ENCODE peak calls at places on chromosomes 1 and 21, in eight cellular contexts. One of them, this sample, is unnamed.

GRCh38 chr1:110328700-110329099 is 10.5 kb upstream of the RBM15 start:
- DNase-seq in stomach: no peak
- DNase-seq in mesenteric fat pad: no peak
- DNase-seq in T-helper 2 cell: no peak
- DNase-seq in fibroblast of mammary gland: no peak
- DNase-seq in stimulated activated CD4-positive, alpha-beta T cell treated with anti-CD3 and anti-CD28 coated beads, TNF-alpha, amount 100 ng/mL, for 48 hours: no peak
- DNase-seq in epithelial cell of esophagus: no peak
- DNase-seq in BE2C: no peak
- DNase-seq in this sample: no peak

GRCh38 chr1:110243146-110243545 is 33.0 kb downstream of the KCNC4 start:
- DNase-seq in stomach: no peak
- DNase-seq in mesenteric fat pad: no peak
- DNase-seq in T-helper 2 cell: no peak
- DNase-seq in fibroblast of mammary gland: no peak
- DNase-seq in stimulated activated CD4-positive, alpha-beta T cell treated with anti-CD3 and anti-CD28 coated beads, TNF-alpha, amount 100 ng/mL, for 48 hours: no peak
- DNase-seq in epithelial cell of esophagus: no peak
- DNase-seq in BE2C: no peak
- DNase-seq in this sample: no peak

GRCh38 chr1:112196731-112197130 is 199.3 kb upstream of the CTTNBP2NL start:
- DNase-seq in stomach: no peak
- DNase-seq in mesenteric fat pad: no peak
- DNase-seq in T-helper 2 cell: no peak
- DNase-seq in fibroblast of mammary gland: peak
- DNase-seq in stimulated activated CD4-positive, alpha-beta T cell treated with anti-CD3 and anti-CD28 coated beads, TNF-alpha, amount 100 ng/mL, for 48 hours: no peak
- DNase-seq in epithelial cell of esophagus: peak
- DNase-seq in BE2C: no peak
- DNase-seq in this sample: no peak

GRCh38 chr1:1166642-1167415 is 6.9 kb upstream of the TTLL10 start:
- DNase-seq in stomach: no peak
- DNase-seq in mesenteric fat pad: no peak
- DNase-seq in T-helper 2 cell: no peak
- DNase-seq in fibroblast of mammary gland: no peak
- DNase-seq in stimulated activated CD4-positive, alpha-beta T cell treated with anti-CD3 and anti-CD28 coated beads, TNF-alpha, amount 100 ng/mL, for 48 hours: no peak
- DNase-seq in epithelial cell of esophagus: no peak
- DNase-seq in BE2C: no peak
- DNase-seq in this sample: no peak

GRCh38 chr1:201517631-201518030 is 10.7 kb upstream of the CSRP1 start:
- DNase-seq in stomach: no peak
- DNase-seq in mesenteric fat pad: no peak
- DNase-seq in T-helper 2 cell: no peak
- DNase-seq in fibroblast of mammary gland: no peak
- DNase-seq in stimulated activated CD4-positive, alpha-beta T cell treated with anti-CD3 and anti-CD28 coated beads, TNF-alpha, amount 100 ng/mL, for 48 hours: no peak
- DNase-seq in epithelial cell of esophagus: peak
- DNase-seq in BE2C: no peak
- DNase-seq in this sample: no peak

GRCh38 chr1:24417681-24418080 is 2.1 kb downstream of the NIPAL3 start:
- DNase-seq in stomach: no peak
- DNase-seq in mesenteric fat pad: no peak
- DNase-seq in T-helper 2 cell: no peak
- DNase-seq in fibroblast of mammary gland: no peak
- DNase-seq in stimulated activated CD4-positive, alpha-beta T cell treated with anti-CD3 and anti-CD28 coated beads, TNF-alpha, amount 100 ng/mL, for 48 hours: no peak
- DNase-seq in epithelial cell of esophagus: peak
- DNase-seq in BE2C: no peak
- DNase-seq in this sample: no peak

GRCh38 chr1:25003457-25004190 is 73.5 kb upstream of the RUNX3 start:
- DNase-seq in stomach: no peak
- DNase-seq in mesenteric fat pad: no peak
- DNase-seq in T-helper 2 cell: no peak
- DNase-seq in fibroblast of mammary gland: peak
- DNase-seq in stimulated activated CD4-positive, alpha-beta T cell treated with anti-CD3 and anti-CD28 coated beads, TNF-alpha, amount 100 ng/mL, for 48 hours: no peak
- DNase-seq in epithelial cell of esophagus: no peak
- DNase-seq in BE2C: no peak
- DNase-seq in this sample: no peak

GRCh38 chr1:237171564-237172485 is 129.8 kb downstream of the RYR2 start:
- DNase-seq in stomach: no peak
- DNase-seq in mesenteric fat pad: no peak
- DNase-seq in T-helper 2 cell: no peak
- DNase-seq in fibroblast of mammary gland: no peak
- DNase-seq in stimulated activated CD4-positive, alpha-beta T cell treated with anti-CD3 and anti-CD28 coated beads, TNF-alpha, amount 100 ng/mL, for 48 hours: no peak
- DNase-seq in epithelial cell of esophagus: no peak
- DNase-seq in BE2C: no peak
- DNase-seq in this sample: no peak

GRCh38 chr1:66563094-66563800 is 29.3 kb downstream of the SGIP1 start:
- DNase-seq in stomach: no peak
- DNase-seq in mesenteric fat pad: no peak
- DNase-seq in T-helper 2 cell: no peak
- DNase-seq in fibroblast of mammary gland: peak
- DNase-seq in stimulated activated CD4-positive, alpha-beta T cell treated with anti-CD3 and anti-CD28 coated beads, TNF-alpha, amount 100 ng/mL, for 48 hours: no peak
- DNase-seq in epithelial cell of esophagus: peak
- DNase-seq in BE2C: no peak
- DNase-seq in this sample: no peak

GRCh38 chr21:45293214-45293725 is 5.6 kb upstream of the POFUT2 start:
- DNase-seq in stomach: peak
- DNase-seq in mesenteric fat pad: peak
- DNase-seq in T-helper 2 cell: no peak
- DNase-seq in fibroblast of mammary gland: peak
- DNase-seq in stimulated activated CD4-positive, alpha-beta T cell treated with anti-CD3 and anti-CD28 coated beads, TNF-alpha, amount 100 ng/mL, for 48 hours: no peak
- DNase-seq in epithelial cell of esophagus: no peak
- DNase-seq in BE2C: peak
- DNase-seq in this sample: no peak